ENCODE peak calls at places on chromosomes 3 and 15, in six cellular contexts. One of them, this sample, is unnamed.
A peak's percentile ranks its signal among the peaks of the same experiment; 100 is the strongest.

GRCh38 chr3:48077835-48078234 is 61.6 kb upstream of the MAP4 start:
- DNase-seq in pancreas: no peak
- DNase-seq in tibial nerve: no peak
- DNase-seq in A549: no peak
- DNase-seq in mammary epithelial cell: peak; percentile 51
- DNase-seq in brain microvascular endothelial cell: peak; percentile 45
- DNase-seq in this sample: no peak

GRCh38 chr3:170740726-170741591 is 129.0 kb downstream of the RPL22L1 start:
- DNase-seq in brain microvascular endothelial cell: peak; percentile 42
- DNase-seq in mammary epithelial cell: peak; percentile 73
- DNase-seq in pancreas: no peak
- DNase-seq in tibial nerve: peak; percentile 83
- DNase-seq in A549: peak; percentile 50
- DNase-seq in this sample: peak; percentile 65

GRCh38 chr3:160413613-160414248 is 14.3 kb downstream of the SMC4 start:
- DNase-seq in brain microvascular endothelial cell: peak; percentile 66
- DNase-seq in mammary epithelial cell: peak; percentile 54
- DNase-seq in pancreas: peak; percentile 50
- DNase-seq in A549: peak; percentile 79
- DNase-seq in tibial nerve: no peak
- DNase-seq in this sample: peak; percentile 45

GRCh38 chr3:160133757-160134156 is 91.5 kb upstream of the C3orf80 start:
- DNase-seq in A549: peak; percentile 66
- DNase-seq in brain microvascular endothelial cell: no peak
- DNase-seq in mammary epithelial cell: peak; percentile 49
- DNase-seq in pancreas: no peak
- DNase-seq in tibial nerve: no peak
- DNase-seq in this sample: no peak

GRCh38 chr3:37537914-37538691 is 323.6 kb upstream of the CTDSPL start:
- DNase-seq in brain microvascular endothelial cell: no peak
- DNase-seq in mammary epithelial cell: no peak
- DNase-seq in pancreas: no peak
- DNase-seq in A549: no peak
- DNase-seq in tibial nerve: no peak
- DNase-seq in this sample: no peak

GRCh38 chr3:40407007-40407406 is 20.0 kb downstream of the ENTPD3 start:
- DNase-seq in brain microvascular endothelial cell: no peak
- DNase-seq in tibial nerve: no peak
- DNase-seq in pancreas: no peak
- DNase-seq in A549: no peak
- DNase-seq in mammary epithelial cell: no peak
- DNase-seq in this sample: no peak

GRCh38 chr15:88904257-88904807 is 8.8 kb downstream of the MFGE8 start:
- DNase-seq in pancreas: no peak
- DNase-seq in brain microvascular endothelial cell: no peak
- DNase-seq in tibial nerve: no peak
- DNase-seq in mammary epithelial cell: no peak
- DNase-seq in A549: no peak
- DNase-seq in this sample: no peak

GRCh38 chr3:135784557-135784956 is 181.0 kb upstream of the PPP2R3A start:
- DNase-seq in brain microvascular endothelial cell: no peak
- DNase-seq in pancreas: no peak
- DNase-seq in mammary epithelial cell: no peak
- DNase-seq in tibial nerve: no peak
- DNase-seq in A549: no peak
- DNase-seq in this sample: no peak

GRCh38 chr3:127473244-127474024 is 117.1 kb downstream of the TPRA1 start:
- DNase-seq in A549: peak; percentile 6
- DNase-seq in tibial nerve: no peak
- DNase-seq in brain microvascular endothelial cell: no peak
- DNase-seq in mammary epithelial cell: no peak
- DNase-seq in pancreas: no peak
- DNase-seq in this sample: no peak

GRCh38 chr3:141955163-141955562 is 78.7 kb downstream of the ATP1B3 start:
- DNase-seq in brain microvascular endothelial cell: peak; percentile 35
- DNase-seq in A549: no peak
- DNase-seq in tibial nerve: no peak
- DNase-seq in pancreas: no peak
- DNase-seq in mammary epithelial cell: no peak
- DNase-seq in this sample: no peak

GRCh38 chr3:12984023-12984823 is 89.0 kb downstream of the IQSEC1 start:
- DNase-seq in mammary epithelial cell: peak; percentile 39
- DNase-seq in pancreas: peak; percentile 68
- DNase-seq in A549: peak; percentile 70
- DNase-seq in brain microvascular endothelial cell: peak; percentile 69
- DNase-seq in tibial nerve: no peak
- DNase-seq in this sample: peak; percentile 60

GRCh38 chr15:56616551-56616950 is 116.8 kb downstream of the ZNF280D start:
- DNase-seq in pancreas: no peak
- DNase-seq in mammary epithelial cell: no peak
- DNase-seq in tibial nerve: no peak
- DNase-seq in brain microvascular endothelial cell: no peak
- DNase-seq in A549: no peak
- DNase-seq in this sample: no peak

GRCh38 chr15:70741107-70741511 is 22.2 kb downstream of the UACA start:
- DNase-seq in tibial nerve: peak; percentile 39
- DNase-seq in brain microvascular endothelial cell: peak; percentile 78
- DNase-seq in mammary epithelial cell: peak; percentile 66
- DNase-seq in pancreas: peak; percentile 73
- DNase-seq in A549: peak; percentile 76
- DNase-seq in this sample: no peak

GRCh38 chr3:169591983-169592644 is 71.4 kb downstream of the MECOM start:
- DNase-seq in tibial nerve: no peak
- DNase-seq in mammary epithelial cell: peak; percentile 55
- DNase-seq in A549: no peak
- DNase-seq in pancreas: no peak
- DNase-seq in brain microvascular endothelial cell: no peak
- DNase-seq in this sample: no peak

GRCh38 chr3:51340311-51340829 is 44.7 kb upstream of the MANF start:
- DNase-seq in tibial nerve: no peak
- DNase-seq in A549: peak; percentile 77
- DNase-seq in brain microvascular endothelial cell: peak; percentile 91
- DNase-seq in mammary epithelial cell: peak; percentile 87
- DNase-seq in pancreas: no peak
- DNase-seq in this sample: no peak
- H3K27ac ChIP-seq in tibial nerve: peak overlapping the region; percentile 74
- H3K27ac ChIP-seq in A549: peak overlapping the region; percentile 87
- H3K27ac ChIP-seq in brain microvascular endothelial cell: peak overlapping the region; percentile 71
- H3K27ac ChIP-seq in mammary epithelial cell: peak overlapping the region; percentile 88
- H3K27ac ChIP-seq in pancreas: no peak overlapping the region
- H3K27ac ChIP-seq in this sample: peak overlapping the region; percentile 87

GRCh38 chr3:149527531-149528343 is 53.2 kb downstream of the TM4SF4 start:
- DNase-seq in brain microvascular endothelial cell: no peak
- DNase-seq in tibial nerve: no peak
- DNase-seq in A549: peak; percentile 75
- DNase-seq in pancreas: no peak
- DNase-seq in mammary epithelial cell: no peak
- DNase-seq in this sample: no peak
- TF ChIP-seq CTCF in brain microvascular endothelial cell: peak; percentile 62
- TF ChIP-seq CTCF in tibial nerve: peak; percentile 35
- TF ChIP-seq CTCF in A549: peak; percentile 51
- TF ChIP-seq CTCF in pancreas: no peak
- TF ChIP-seq CTCF in mammary epithelial cell: no peak
- TF ChIP-seq CTCF in this sample: peak; percentile 19

GRCh38 chr3:14156201-14156600 is 22.2 kb downstream of the XPC start:
- DNase-seq in A549: no peak
- DNase-seq in mammary epithelial cell: no peak
- DNase-seq in tibial nerve: no peak
- DNase-seq in pancreas: no peak
- DNase-seq in brain microvascular endothelial cell: no peak
- DNase-seq in this sample: no peak
- H3K4me3 ChIP-seq in A549: no peak overlapping the region
- H3K4me3 ChIP-seq in mammary epithelial cell: no peak overlapping the region
- H3K4me3 ChIP-seq in tibial nerve: no peak overlapping the region
- H3K4me3 ChIP-seq in pancreas: no peak overlapping the region
- H3K4me3 ChIP-seq in brain microvascular endothelial cell: no peak overlapping the region
- H3K4me3 ChIP-seq in this sample: no peak overlapping the region

DNA sequence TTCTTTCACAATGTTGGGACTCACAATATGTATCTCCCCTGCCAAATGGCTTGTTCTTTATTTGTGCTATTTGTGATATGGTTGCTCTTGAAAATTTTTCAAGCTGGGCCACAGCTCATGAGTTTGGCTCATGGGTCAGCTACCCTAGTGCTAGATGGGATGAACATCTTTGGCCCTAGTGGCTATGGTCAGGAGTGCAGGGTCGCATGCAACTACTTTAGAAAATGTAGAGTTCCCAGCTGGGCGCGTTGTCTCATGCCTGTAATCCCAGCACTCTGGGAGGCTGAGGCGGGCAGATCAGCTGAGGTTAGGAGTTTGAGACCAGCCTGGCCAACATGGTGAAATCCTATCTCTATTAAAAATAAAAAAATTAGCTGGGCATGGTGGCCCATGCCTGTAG is 55.8 kb downstream of the POLR2M start:
- DNase-seq in tibial nerve: no peak
- DNase-seq in pancreas: no peak
- DNase-seq in brain microvascular endothelial cell: no peak
- DNase-seq in A549: no peak
- DNase-seq in mammary epithelial cell: no peak
- DNase-seq in this sample: no peak
- H3K27ac ChIP-seq in tibial nerve: no peak overlapping the region
- H3K27ac ChIP-seq in pancreas: no peak overlapping the region
- H3K27ac ChIP-seq in brain microvascular endothelial cell: no peak overlapping the region
- H3K27ac ChIP-seq in A549: no peak overlapping the region
- H3K27ac ChIP-seq in mammary epithelial cell: no peak overlapping the region
- H3K27ac ChIP-seq in this sample: no peak overlapping the region

DNA sequence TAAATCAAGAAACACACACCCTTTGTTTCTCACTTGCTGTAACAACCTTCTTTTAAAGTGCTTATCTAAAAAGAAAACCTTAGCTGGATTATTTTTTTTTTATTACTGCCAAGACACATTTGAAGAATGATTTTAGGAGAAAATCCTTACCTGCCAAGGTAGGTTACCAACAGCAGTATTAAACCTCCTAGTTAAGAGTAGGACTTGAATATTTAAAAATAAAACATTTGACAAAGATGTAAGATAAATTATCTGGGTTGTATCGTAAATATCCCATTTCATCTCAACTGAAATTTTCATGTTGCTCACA is 192.1 kb downstream of the PDZRN3 start:
- DNase-seq in A549: no peak
- DNase-seq in mammary epithelial cell: no peak
- DNase-seq in tibial nerve: no peak
- DNase-seq in pancreas: no peak
- DNase-seq in brain microvascular endothelial cell: no peak
- DNase-seq in this sample: no peak
- TF ChIP-seq CTCF in A549: no peak
- TF ChIP-seq CTCF in mammary epithelial cell: no peak
- TF ChIP-seq CTCF in tibial nerve: no peak
- TF ChIP-seq CTCF in pancreas: no peak
- TF ChIP-seq CTCF in brain microvascular endothelial cell: no peak
- TF ChIP-seq CTCF in this sample: peak; percentile 35

GRCh38 chr3:133887075-133887950 is 8.4 kb downstream of the RAB6B start:
- DNase-seq in brain microvascular endothelial cell: no peak
- DNase-seq in A549: no peak
- DNase-seq in pancreas: no peak
- DNase-seq in tibial nerve: no peak
- DNase-seq in mammary epithelial cell: no peak
- DNase-seq in this sample: no peak

GRCh38 chr3:133890972-133891644 is 4.6 kb downstream of the RAB6B start:
- DNase-seq in pancreas: no peak
- DNase-seq in mammary epithelial cell: no peak
- DNase-seq in brain microvascular endothelial cell: no peak
- DNase-seq in tibial nerve: no peak
- DNase-seq in A549: no peak
- DNase-seq in this sample: no peak

GRCh38 chr3:133890037-133890436 is 5.6 kb downstream of the RAB6B start:
- DNase-seq in brain microvascular endothelial cell: no peak
- DNase-seq in mammary epithelial cell: no peak
- DNase-seq in pancreas: no peak
- DNase-seq in tibial nerve: no peak
- DNase-seq in A549: no peak
- DNase-seq in this sample: no peak

GRCh38 chr3:133887951-133888703 is 7.6 kb downstream of the RAB6B start:
- DNase-seq in A549: no peak
- DNase-seq in mammary epithelial cell: no peak
- DNase-seq in pancreas: no peak
- DNase-seq in brain microvascular endothelial cell: no peak
- DNase-seq in tibial nerve: no peak
- DNase-seq in this sample: no peak

GRCh38 chr3:133888739-133889340 is 6.8 kb downstream of the RAB6B start:
- DNase-seq in mammary epithelial cell: no peak
- DNase-seq in A549: no peak
- DNase-seq in pancreas: no peak
- DNase-seq in tibial nerve: no peak
- DNase-seq in brain microvascular endothelial cell: no peak
- DNase-seq in this sample: no peak
- H3K4me3 ChIP-seq in mammary epithelial cell: no peak overlapping the region
- H3K4me3 ChIP-seq in A549: no peak overlapping the region
- H3K4me3 ChIP-seq in pancreas: no peak overlapping the region
- H3K4me3 ChIP-seq in tibial nerve: no peak overlapping the region
- H3K4me3 ChIP-seq in brain microvascular endothelial cell: no peak overlapping the region
- H3K4me3 ChIP-seq in this sample: no peak overlapping the region

GRCh38 chr15:68794307-68794706 is 26.4 kb downstream of the ANP32A start:
- DNase-seq in tibial nerve: no peak
- DNase-seq in A549: no peak
- DNase-seq in mammary epithelial cell: no peak
- DNase-seq in brain microvascular endothelial cell: no peak
- DNase-seq in pancreas: no peak
- DNase-seq in this sample: no peak

GRCh38 chr15:68795298-68795848 is 25.3 kb downstream of the ANP32A start:
- DNase-seq in tibial nerve: peak; percentile 77
- DNase-seq in mammary epithelial cell: peak; percentile 97
- DNase-seq in brain microvascular endothelial cell: peak; percentile 82
- DNase-seq in A549: no peak
- DNase-seq in pancreas: peak; percentile 77
- DNase-seq in this sample: peak; percentile 91

GRCh38 chr15:68793776-68794175 is 26.9 kb downstream of the ANP32A start:
- DNase-seq in pancreas: no peak
- DNase-seq in tibial nerve: no peak
- DNase-seq in mammary epithelial cell: no peak
- DNase-seq in A549: no peak
- DNase-seq in brain microvascular endothelial cell: no peak
- DNase-seq in this sample: no peak

GRCh38 chr15:68796576-68796975 is 24.1 kb downstream of the ANP32A start:
- DNase-seq in brain microvascular endothelial cell: no peak
- DNase-seq in tibial nerve: no peak
- DNase-seq in pancreas: no peak
- DNase-seq in mammary epithelial cell: no peak
- DNase-seq in A549: no peak
- DNase-seq in this sample: no peak

GRCh38 chr15:68794869-68795268 is 25.8 kb downstream of the ANP32A start:
- DNase-seq in brain microvascular endothelial cell: no peak
- DNase-seq in A549: no peak
- DNase-seq in pancreas: no peak
- DNase-seq in mammary epithelial cell: no peak
- DNase-seq in tibial nerve: no peak
- DNase-seq in this sample: no peak
- H3K27ac ChIP-seq in brain microvascular endothelial cell: no peak overlapping the region
- H3K27ac ChIP-seq in A549: no peak overlapping the region
- H3K27ac ChIP-seq in pancreas: no peak overlapping the region
- H3K27ac ChIP-seq in mammary epithelial cell: peak overlapping the region; percentile 80
- H3K27ac ChIP-seq in tibial nerve: peak overlapping the region; percentile 83
- H3K27ac ChIP-seq in this sample: peak overlapping the region; percentile 97